ENCODE peak calls at places on chromosomes 4 and X, in nine cellular contexts. O is AG04450, I is astrocyte, D is A549, X is omental fat pad, P is AG10803, N is fibroblast of lung, H is heart right ventricle, S is HFF-Myc. W is an unnamed sample.

GRCh38 chr4:105140684-105141490 is 5.8 kb upstream of the TET2 start:
- DNase-seq in X (no peak), H (no peak), I (no peak), D (peak; percentile 26), O (no peak), P (peak; percentile 31), S (no peak), N (peak; percentile 48), W (no peak)

GRCh38 chr4:73648478-73648877 is 28.2 kb upstream of the RASSF6 start:
- DNase-seq in N (no peak), S (no peak), O (no peak), H (no peak), X (no peak), I (no peak), D (no peak), P (no peak), W (no peak)

GRCh38 chr4:30721353-30722091 is 1.4 kb downstream of the PCDH7 start:
- DNase-seq in I (peak; percentile 51), H (peak; percentile 46), O (no peak), N (peak; percentile 57), P (no peak), X (no peak), D (peak; percentile 3), S (no peak), W (no peak)

GRCh38 chrX:23383411-23383810 is 48.8 kb downstream of the PTCHD1 start:
- DNase-seq in S (peak; percentile 5), P (peak; percentile 3), N (peak; percentile 49), H (no peak), O (no peak), D (no peak), I (peak; percentile 77), X (no peak), W (no peak)

GRCh38 chrX:87525771-87526229 is 8.2 kb downstream of the KLHL4 start:
- DNase-seq in H (no peak), D (peak; percentile 18), S (no peak), P (no peak), N (peak; percentile 78), X (no peak), O (no peak), I (peak; percentile 88), W (no peak)

GRCh38 chrX:53284684-53285447 is 3.5 kb upstream of the IQSEC2 start:
- DNase-seq in O (no peak), I (no peak), S (no peak), X (no peak), N (peak; percentile 37), P (peak; percentile 36), H (peak; percentile 54), D (peak; percentile 60), W (no peak)

GRCh38 chrX:281166-281999 is at the start of gene PLCXD1:
- DNase-seq in X (no peak), D (peak; percentile 85), N (peak; percentile 66), I (no peak), O (peak; percentile 21), P (no peak), H (no peak), S (no peak), W (no peak)

GRCh38 chr4:15400911-15401671 is 26.7 kb upstream of the C1QTNF7 start:
- DNase-seq in D (no peak), N (peak; percentile 60), P (peak; percentile 96), S (peak; percentile 41), O (peak; percentile 32), I (peak; percentile 71), X (peak; percentile 28), H (peak; percentile 45), W (peak; percentile 62)

GRCh38 chr4:147371661-147372060 is 109.2 kb upstream of the EDNRA start:
- DNase-seq in N (no peak), D (no peak), H (no peak), S (no peak), O (no peak), I (peak; percentile 79), X (no peak), P (peak; percentile 36), W (no peak)

GRCh38 chrX:15404712-15405111 is 20.5 kb upstream of the VEGFD start:
- DNase-seq in S (no peak), O (no peak), D (no peak), P (peak; percentile 35), I (no peak), H (peak; percentile 25), N (peak; percentile 79), X (no peak), W (no peak)

GRCh38 chr4:13430834-13431568 is 53.1 kb downstream of the RAB28 start:
- DNase-seq in I (no peak), N (no peak), H (no peak), O (no peak), X (no peak), S (no peak), P (no peak), D (no peak), W (no peak)
- TF ChIP-seq CTCF in I (no peak), N (no peak), H (no peak), O (no peak), X (no peak), S (peak; percentile 19), P (peak; percentile 14), D (no peak), W (no peak)

GRCh38 chrX:124228849-124229248 is 103.6 kb upstream of the TEX13D start:
- DNase-seq in I (no peak), N (no peak), H (no peak), S (no peak), O (no peak), D (no peak), P (no peak), X (no peak), W (no peak)
- TF ChIP-seq CTCF in I (no peak), N (no peak), H (no peak), S (no peak), O (no peak), D (no peak), P (no peak), X (no peak), W (no peak)

DNA sequence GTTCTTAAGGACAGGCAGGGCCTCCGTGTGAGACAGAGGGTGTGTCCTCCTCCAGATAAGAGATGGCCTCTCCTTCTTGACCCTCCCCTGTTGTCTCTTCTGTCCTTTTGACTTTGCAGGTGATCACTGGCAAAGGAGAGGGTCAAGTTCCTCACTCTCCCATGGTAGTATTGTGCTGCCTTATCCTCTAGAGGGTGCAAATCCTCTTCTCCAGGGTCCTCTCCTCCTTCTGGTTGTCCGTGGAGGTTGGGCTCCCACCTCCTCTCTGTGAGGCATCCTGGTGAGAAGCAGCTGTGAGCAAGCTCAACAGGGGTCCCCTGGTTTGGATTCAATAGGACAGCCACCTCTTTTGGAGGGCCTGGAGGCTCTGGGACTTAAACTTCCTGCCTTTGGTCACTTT is 44.8 kb downstream of the ZNF182 start:
- DNase-seq in S (no peak), X (no peak), D (no peak), H (no peak), I (no peak), P (no peak), O (no peak), N (no peak), W (no peak)
- TF ChIP-seq CTCF in S (peak; percentile 9), X (no peak), D (no peak), H (no peak), I (no peak), P (peak; percentile 23), O (no peak), N (no peak), W (no peak)

GRCh38 chr4:126051709-126052424 is 737.1 kb downstream of the FAT4 start:
- DNase-seq in S (peak; percentile 75), O (peak; percentile 65), N (peak; percentile 95), H (no peak), X (no peak), I (peak; percentile 64), D (no peak), P (peak; percentile 86), W (peak; percentile 60)
- TF ChIP-seq CTCF in S (peak; percentile 21), O (peak; percentile 51), N (no peak), H (no peak), X (no peak), I (no peak), D (no peak), P (peak; percentile 67), W (peak; percentile 41)

DNA sequence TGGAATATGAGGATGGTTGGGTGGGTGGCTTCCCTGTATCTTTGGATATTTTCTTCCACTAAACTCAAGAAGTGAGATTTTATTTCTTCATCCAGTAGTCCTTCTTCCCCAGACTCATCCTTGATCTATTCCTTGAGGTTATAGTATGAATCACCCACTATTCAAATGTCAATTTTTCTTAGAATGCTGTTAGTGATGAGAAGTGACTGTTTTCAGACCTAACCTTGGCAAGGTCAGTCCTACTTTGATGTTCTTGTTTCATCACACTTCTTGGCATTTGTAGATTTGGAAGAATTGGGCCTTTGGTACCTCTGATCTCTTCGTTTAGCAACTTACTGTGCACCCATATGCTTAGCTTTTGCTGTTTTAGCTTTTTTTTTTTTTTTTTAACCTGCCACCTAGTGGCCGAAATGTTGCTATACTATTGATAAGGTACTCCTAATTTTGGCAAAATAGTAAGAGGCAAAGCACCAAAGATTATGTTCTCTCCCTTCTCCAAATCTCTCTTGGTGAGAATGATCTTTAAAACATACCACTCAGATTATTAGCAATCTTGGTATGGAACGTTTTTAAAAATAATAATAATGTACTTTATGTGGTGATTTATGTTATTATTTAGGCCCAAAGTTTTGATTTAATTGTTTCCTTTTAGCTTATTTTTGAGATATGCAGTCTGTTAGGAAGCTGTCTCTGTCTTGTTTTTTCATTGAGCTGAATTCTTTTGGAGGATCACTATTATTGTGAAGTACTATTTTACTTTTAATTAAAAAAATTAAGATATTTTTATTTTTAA is 16.5 kb downstream of the DCK start:
- DNase-seq in I (peak; percentile 25), N (peak; percentile 70), O (no peak), S (peak; percentile 19), X (no peak), H (no peak), D (peak; percentile 26), P (peak; percentile 51), W (no peak)
- TF ChIP-seq CTCF in I (peak; percentile 90), N (peak; percentile 63), O (peak; percentile 68), S (peak; percentile 59), X (no peak), H (peak; percentile 70), D (peak; percentile 59), P (peak; percentile 69), W (peak; percentile 55)

GRCh38 chr4:71081192-71081591 is 87.7 kb downstream of the DCK start:
- DNase-seq in O (no peak), P (no peak), H (no peak), I (no peak), N (no peak), S (no peak), X (no peak), D (no peak), W (no peak)
- TF ChIP-seq CTCF in O (no peak), P (no peak), H (no peak), I (no peak), N (no peak), S (no peak), X (no peak), D (no peak), W (no peak)

GRCh38 chr4:182928061-182928460 is 10.9 kb upstream of the DCTD start:
- DNase-seq in S (no peak), D (no peak), X (no peak), O (no peak), N (no peak), I (no peak), P (no peak), H (no peak), W (no peak)
- TF ChIP-seq CTCF in S (peak; percentile 43), D (no peak), X (no peak), O (peak; percentile 22), N (no peak), I (peak; percentile 16), P (peak; percentile 27), H (no peak), W (peak; percentile 20)

W was measured in AG09319.